ENCODE peak calls at places on chromosomes 1 and 21, in four cellular contexts. One of them, this sample, is unnamed.

GRCh38 chr1:206456577-206457375 is 13.5 kb upstream of the IKBKE start:
- DNase-seq in coronary artery: no peak
- DNase-seq in cardiac fibroblast: no peak
- DNase-seq in NCI-H446: no peak
- DNase-seq in this sample: no peak

GRCh38 chr21:26388731-26389231 is 184.3 kb downstream of the CYYR1 start:
- DNase-seq in coronary artery: no peak
- DNase-seq in cardiac fibroblast: peak
- DNase-seq in NCI-H446: no peak
- DNase-seq in this sample: no peak

GRCh38 chr1:203049077-203049476 is 22.8 kb downstream of the PPFIA4 start:
- DNase-seq in coronary artery: no peak
- DNase-seq in cardiac fibroblast: no peak
- DNase-seq in NCI-H446: no peak
- DNase-seq in this sample: no peak

GRCh38 chr1:40556121-40556520 is 24.7 kb downstream of the ZNF684 start:
- DNase-seq in coronary artery: no peak
- DNase-seq in cardiac fibroblast: no peak
- DNase-seq in NCI-H446: no peak
- DNase-seq in this sample: no peak

GRCh38 chr1:112711041-112711440 is 4.1 kb downstream of the PPM1J start:
- DNase-seq in coronary artery: peak
- DNase-seq in cardiac fibroblast: no peak
- DNase-seq in NCI-H446: no peak
- DNase-seq in this sample: no peak

GRCh38 chr1:11523746-11524464 is 45.0 kb downstream of the DISP3 start:
- DNase-seq in coronary artery: no peak
- DNase-seq in cardiac fibroblast: no peak
- DNase-seq in NCI-H446: no peak
- DNase-seq in this sample: no peak

GRCh38 chr1:10637400-10637799 is 159.0 kb downstream of the CASZ1 start:
- DNase-seq in coronary artery: no peak
- DNase-seq in cardiac fibroblast: no peak
- DNase-seq in NCI-H446: no peak
- DNase-seq in this sample: no peak

GRCh38 chr1:35287807-35288640 is 19.5 kb downstream of the ZMYM4 start:
- DNase-seq in coronary artery: no peak
- DNase-seq in cardiac fibroblast: peak
- DNase-seq in NCI-H446: no peak
- DNase-seq in this sample: no peak

GRCh38 chr1:46479744-46480350 is 9.8 kb upstream of the DMBX1 start:
- DNase-seq in coronary artery: no peak
- DNase-seq in cardiac fibroblast: no peak
- DNase-seq in NCI-H446: no peak
- DNase-seq in this sample: no peak

GRCh38 chr1:28370220-28371010 is 875 bp downstream of the PHACTR4 start:
- DNase-seq in coronary artery: peak
- DNase-seq in cardiac fibroblast: peak
- DNase-seq in NCI-H446: no peak
- DNase-seq in this sample: no peak

GRCh38 chr1:230137328-230137815 is 70.3 kb downstream of the GALNT2 start:
- DNase-seq in coronary artery: no peak
- DNase-seq in cardiac fibroblast: no peak
- DNase-seq in NCI-H446: no peak
- DNase-seq in this sample: no peak

GRCh38 chr1:107953551-107953950 is 11.4 kb downstream of the VAV3 start:
- DNase-seq in coronary artery: no peak
- DNase-seq in cardiac fibroblast: no peak
- DNase-seq in NCI-H446: peak
- DNase-seq in this sample: peak

GRCh38 chr1:228810855-228811654 is 75.8 kb downstream of the RHOU start:
- DNase-seq in coronary artery: no peak
- DNase-seq in cardiac fibroblast: no peak
- DNase-seq in NCI-H446: no peak
- DNase-seq in this sample: no peak

GRCh38 chr1:99266731-99267130 is 2.4 kb downstream of the PLPPR4 start:
- DNase-seq in coronary artery: no peak
- DNase-seq in cardiac fibroblast: peak
- DNase-seq in NCI-H446: no peak
- DNase-seq in this sample: no peak

GRCh38 chr1:157431751-157432150 is 120.6 kb downstream of the FCRL5 start:
- DNase-seq in coronary artery: no peak
- DNase-seq in cardiac fibroblast: peak
- DNase-seq in NCI-H446: no peak
- DNase-seq in this sample: no peak

GRCh38 chr1:150562384-150563339 is 13.5 kb downstream of the ADAMTSL4 start:
- DNase-seq in coronary artery: peak
- DNase-seq in cardiac fibroblast: no peak
- DNase-seq in NCI-H446: no peak
- DNase-seq in this sample: no peak

GRCh38 chr1:212518188-212518951 is 85.7 kb downstream of the NENF start:
- DNase-seq in coronary artery: no peak
- DNase-seq in cardiac fibroblast: peak
- DNase-seq in NCI-H446: no peak
- DNase-seq in this sample: no peak

GRCh38 chr1:233993651-233994050 is 89.2 kb downstream of the SLC35F3 start:
- DNase-seq in coronary artery: no peak
- DNase-seq in cardiac fibroblast: no peak
- DNase-seq in NCI-H446: no peak
- DNase-seq in this sample: no peak

This sample was measured in NCI-H1694.